ENCODE peak calls at places on chromosomes 5 and 9, in seven cellular contexts. M is gastrocnemius medialis; Y is GM06990; V is tibial nerve; H is aorta; W is spleen; B is CD8-positive, alpha-beta T cell. D is an unnamed sample.

GRCh38 chr5:177225798-177226197 is 77.7 kb downstream of the RAB24 start:
- DNase-seq in M (no peak), Y (no peak), V (no peak), H (no peak), W (no peak), B (no peak), D (no peak)

GRCh38 chr5:157745041-157745456 is 1.5 kb downstream of the LSM11 start:
- DNase-seq in M (no peak), Y (no peak), V (no peak), H (no peak), W (no peak), B (no peak), D (no peak)

GRCh38 chr9:32136700-32137339 is 247.6 kb upstream of the ACO1 start:
- DNase-seq in M (no peak), Y (no peak), V (no peak), H (no peak), W (no peak), B (no peak), D (no peak)

GRCh38 chr5:7823601-7824000 is 27.3 kb downstream of the CFAP90 start:
- DNase-seq in M (no peak), Y (no peak), V (no peak), H (no peak), W (no peak), B (no peak), D (no peak)

GRCh38 chr9:2984481-2984880 is 140.6 kb upstream of the PUM3 start:
- DNase-seq in M (no peak), Y (no peak), V (no peak), H (no peak), W (no peak), B (no peak), D (no peak)

GRCh38 chr5:140317859-140318258 is 15.0 kb upstream of the PFDN1 start:
- DNase-seq in M (no peak), Y (no peak), V (no peak), H (no peak), W (no peak), B (no peak), D (no peak)

GRCh38 chr9:98726735-98727134 is 18.0 kb upstream of the GABBR2 start:
- DNase-seq in M (peak; percentile 21), Y (no peak), V (peak; percentile 30), H (no peak), W (no peak), B (no peak), D (peak; percentile 71)

GRCh38 chr9:83919111-83919510 is 2.1 kb downstream of the KIF27 start:
- DNase-seq in M (no peak), Y (no peak), V (no peak), H (no peak), W (no peak), B (no peak), D (no peak)

GRCh38 chr9:69397384-69398214 is 72.6 kb downstream of the ENTREP1 start:
- DNase-seq in M (peak; percentile 78), Y (no peak), V (no peak), H (no peak), W (no peak), B (no peak), D (no peak)

GRCh38 chr9:2336055-2336454 is 285.5 kb upstream of the VLDLR start:
- DNase-seq in M (no peak), Y (no peak), V (no peak), H (no peak), W (no peak), B (no peak), D (peak; percentile 68)

GRCh38 chr5:133624316-133624715 is 12.0 kb upstream of the FSTL4 start:
- DNase-seq in M (no peak), Y (no peak), V (no peak), H (no peak), W (no peak), B (no peak), D (no peak)

GRCh38 chr5:1801954-1802295 is 718 bp downstream of the NDUFS6 start:
- DNase-seq in M (no peak), Y (no peak), V (no peak), H (no peak), W (peak; percentile 47), B (no peak), D (peak; percentile 58)

GRCh38 chr9:38284039-38284767 is 108.3 kb upstream of the ALDH1B1 start:
- DNase-seq in M (no peak), Y (no peak), V (no peak), H (no peak), W (no peak), B (no peak), D (no peak)

GRCh38 chr5:123066016-123066415 is 23.0 kb upstream of the PRDM6 start:
- DNase-seq in M (no peak), Y (no peak), V (no peak), H (no peak), W (no peak), B (no peak), D (no peak)

GRCh38 chr9:2059131-2059929 is 44.2 kb downstream of the SMARCA2 start:
- DNase-seq in M (no peak), Y (no peak), V (no peak), H (no peak), W (no peak), B (no peak), D (no peak)

GRCh38 chr9:19925674-19926503 is 137.1 kb upstream of the SLC24A2 start:
- DNase-seq in M (peak; percentile 43), Y (peak; percentile 34), V (peak; percentile 74), H (no peak), W (peak; percentile 85), B (peak; percentile 79), D (peak; percentile 87)

DNA sequence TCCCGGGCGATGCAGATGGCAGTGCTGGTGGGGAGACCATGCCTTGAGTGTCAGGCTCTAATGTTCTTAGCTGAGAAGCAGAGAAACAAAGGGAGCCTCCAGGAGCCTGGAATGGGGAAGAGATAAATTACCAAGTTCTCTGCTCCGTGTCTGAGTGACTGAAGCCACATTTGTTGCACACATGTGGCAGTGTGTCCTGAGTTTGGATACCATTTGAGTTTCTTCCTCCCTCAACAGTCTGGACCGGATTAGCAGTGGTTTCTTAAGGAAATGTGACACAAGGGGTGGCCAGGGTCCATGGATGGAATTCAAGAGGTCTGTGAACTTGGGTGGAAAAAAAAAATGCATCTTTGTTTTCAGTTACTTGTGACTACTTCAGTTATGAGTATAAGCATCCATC is 50.7 kb upstream of the GARNL3 start:
- DNase-seq in M (no peak), Y (no peak), V (no peak), H (no peak), W (no peak), B (no peak), D (no peak)
- H3K27me3 ChIP-seq in M (no peaks in the 10 kb centered on the region), Y (no peaks in the 10 kb centered on the region), V (no peaks in the 10 kb centered on the region), H (no peaks in the 10 kb centered on the region), W (no peaks in the 10 kb centered on the region), B (no peaks in the 10 kb centered on the region), D (no peaks in the 10 kb centered on the region)

GRCh38 chr9:133173056-133173455 is 9.3 kb upstream of the GBGT1 start:
- DNase-seq in M (no peak), Y (no peak), V (no peak), H (no peak), W (peak; percentile 41), B (no peak), D (no peak)
- H3K27me3 ChIP-seq in M (no peaks in the 10 kb centered on the region), Y (peaks cover 4% of the 10 kb centered on the region), V (no peaks in the 10 kb centered on the region), H (no peaks in the 10 kb centered on the region), W (peaks cover 9% of the 10 kb centered on the region), B (no peaks in the 10 kb centered on the region), D (no peaks in the 10 kb centered on the region)

GRCh38 chr9:121319394-121319780 is 50.7 kb downstream of the STOM start:
- DNase-seq in M (no peak), Y (no peak), V (no peak), H (no peak), W (no peak), B (no peak), D (no peak)
- H3K27me3 ChIP-seq in M (no peaks in the 10 kb centered on the region), Y (no peaks in the 10 kb centered on the region), V (no peaks in the 10 kb centered on the region), H (no peaks in the 10 kb centered on the region), W (no peaks in the 10 kb centered on the region), B (no peaks in the 10 kb centered on the region), D (no peaks in the 10 kb centered on the region)

GRCh38 chr5:99010294-99010693 is 81.5 kb upstream of the CHD1 start:
- DNase-seq in M (no peak), Y (no peak), V (no peak), H (no peak), W (no peak), B (no peak), D (no peak)
- H3K27me3 ChIP-seq in M (no peaks in the 10 kb centered on the region), Y (no peaks in the 10 kb centered on the region), V (no peaks in the 10 kb centered on the region), H (no peaks in the 10 kb centered on the region), W (no peaks in the 10 kb centered on the region), B (no peaks in the 10 kb centered on the region), D (no peaks in the 10 kb centered on the region)

GRCh38 chr5:32405502-32405901 is 39.0 kb downstream of the ZFR start:
- DNase-seq in M (no peak), Y (no peak), V (no peak), H (no peak), W (no peak), B (no peak), D (no peak)
- H3K27me3 ChIP-seq in M (no peaks in the 10 kb centered on the region), Y (no peaks in the 10 kb centered on the region), V (no peaks in the 10 kb centered on the region), H (no peaks in the 10 kb centered on the region), W (no peaks in the 10 kb centered on the region), B (no peaks in the 10 kb centered on the region), D (no peaks in the 10 kb centered on the region)

GRCh38 chr5:85602843-85603242 is 1014.9 kb upstream of the COX7C start:
- DNase-seq in M (no peak), Y (no peak), V (no peak), H (no peak), W (no peak), B (no peak), D (no peak)

GRCh38 chr5:85605381-85605780 is 1012.4 kb upstream of the COX7C start:
- DNase-seq in M (no peak), Y (no peak), V (no peak), H (no peak), W (no peak), B (no peak), D (no peak)

GRCh38 chr5:85604378-85604777 is 1013.4 kb upstream of the COX7C start:
- DNase-seq in M (no peak), Y (no peak), V (no peak), H (no peak), W (no peak), B (no peak), D (no peak)

DNA sequence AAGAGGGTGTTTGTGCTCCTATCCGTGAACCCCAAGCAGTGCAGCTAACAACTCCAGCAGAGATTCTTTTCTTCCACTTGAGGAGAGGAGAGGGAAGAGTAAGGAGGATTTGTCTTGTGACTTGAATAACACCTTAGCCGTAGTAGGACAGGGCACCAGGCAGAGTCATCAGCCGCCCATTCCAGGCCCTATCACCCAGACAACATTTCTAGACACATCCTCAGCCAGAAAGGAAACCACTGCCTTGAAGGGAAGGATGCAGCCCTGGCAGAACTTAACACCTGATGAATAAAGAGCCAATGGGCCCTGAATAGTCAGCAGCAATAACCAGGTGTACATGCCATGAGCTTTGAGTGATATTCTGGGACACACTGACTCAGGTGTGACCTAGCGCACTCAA is 1013.0 kb upstream of the COX7C start:
- DNase-seq in M (no peak), Y (no peak), V (no peak), H (no peak), W (no peak), B (no peak), D (no peak)
- H3K27me3 ChIP-seq in M (no peaks in the 10 kb centered on the region), Y (no peaks in the 10 kb centered on the region), V (no peaks in the 10 kb centered on the region), H (no peaks in the 10 kb centered on the region), W (no peaks in the 10 kb centered on the region), B (no peaks in the 10 kb centered on the region), D (no peaks in the 10 kb centered on the region)

GRCh38 chr9:91038483-91039124 is 237.0 kb downstream of the SYK start:
- DNase-seq in M (no peak), Y (no peak), V (no peak), H (no peak), W (no peak), B (no peak), D (no peak)
- H3K27me3 ChIP-seq in M (no peaks in the 10 kb centered on the region), Y (no peaks in the 10 kb centered on the region), V (no peaks in the 10 kb centered on the region), H (no peaks in the 10 kb centered on the region), W (peaks cover 24% of the 10 kb centered on the region), B (no peaks in the 10 kb centered on the region), D (no peaks in the 10 kb centered on the region)

GRCh38 chr9:87198716-87199115 is 251.4 kb upstream of the GAS1 start:
- DNase-seq in M (no peak), Y (no peak), V (no peak), H (no peak), W (no peak), B (no peak), D (no peak)
- H3K27me3 ChIP-seq in M (peaks cover 4% of the 10 kb centered on the region), Y (no peaks in the 10 kb centered on the region), V (no peaks in the 10 kb centered on the region), H (no peaks in the 10 kb centered on the region), W (peaks cover 11% of the 10 kb centered on the region), B (peaks cover 9% of the 10 kb centered on the region), D (no peaks in the 10 kb centered on the region)

D was measured in Karpas-422.